ENCODE peak calls at places on chromosomes 16 and 17, in ten cellular contexts. Z is sigmoid colon, E is transverse colon, A is H1, I is stomach, W is GM12878, V is HepG2, M is esophagus muscularis mucosa, Y is SK-N-SH, J is K562. O is an unnamed sample.

GRCh38 chr16:2267913-2268666 is at the start of gene RNPS1:
- DNase-seq in A (peak; percentile 77), E (peak; percentile 97), M (peak; percentile 99), I (peak; percentile 98), W (peak; percentile 80), Z (peak; percentile 98), V (peak; percentile 88), Y (peak; percentile 100), J (peak; percentile 96), O (peak; percentile 96)

GRCh38 chr17:80772906-80773242 is 218.8 kb upstream of the CHMP6 start:
- DNase-seq in J (no peak), W (no peak), Y (no peak), Z (no peak), V (no peak), E (no peak), M (no peak), I (no peak), A (no peak), O (peak; percentile 48)

GRCh38 chr16:80263181-80263823 is 277.5 kb upstream of the DYNLRB2 start:
- DNase-seq in W (no peak), V (no peak), Y (peak; percentile 12), A (no peak), Z (no peak), J (no peak), E (no peak), I (no peak), M (no peak), O (no peak)

GRCh38 chr16:19746561-19746960 is 28.5 kb downstream of the IQCK start:
- DNase-seq in Z (no peak), Y (peak; percentile 14), A (no peak), W (no peak), E (no peak), M (no peak), I (no peak), J (no peak), V (no peak), O (no peak)

GRCh38 chr17:18946536-18946935 is 5.4 kb upstream of the SLC5A10 start:
- DNase-seq in I (no peak), W (no peak), E (no peak), A (no peak), Z (no peak), Y (no peak), J (no peak), M (no peak), V (no peak), O (no peak)

GRCh38 chr17:29363716-29364115 is 26.4 kb upstream of the TAOK1 start:
- DNase-seq in I (no peak), J (no peak), Y (no peak), V (no peak), A (no peak), E (no peak), W (no peak), M (no peak), Z (no peak), O (no peak)

GRCh38 chr17:75565066-75565465 is 22.5 kb upstream of the MYO15B start:
- DNase-seq in M (no peak), E (no peak), Z (no peak), I (no peak), V (no peak), W (no peak), A (no peak), J (no peak), Y (no peak), O (no peak)

GRCh38 chr16:4032768-4033167 is 83.5 kb downstream of the ADCY9 start:
- DNase-seq in Y (no peak), Z (no peak), M (no peak), V (no peak), A (no peak), I (peak; percentile 72), W (no peak), E (peak; percentile 73), J (no peak), O (no peak)

GRCh38 chr17:37483311-37484039 is 6.2 kb upstream of the DUSP14 start:
- DNase-seq in Z (peak; percentile 70), W (no peak), I (no peak), A (no peak), J (no peak), M (no peak), V (no peak), Y (peak; percentile 42), E (peak; percentile 19), O (no peak)

GRCh38 chr16:4744758-4745569 is 10.6 kb downstream of the DNAAF8 start:
- DNase-seq in V (no peak), Z (no peak), W (no peak), J (peak; percentile 73), M (no peak), A (no peak), I (no peak), E (no peak), Y (peak; percentile 41), O (no peak)

GRCh38 chr17:32907583-32907982 is 20.4 kb upstream of the TMEM98 start:
- DNase-seq in V (no peak), Z (no peak), Y (no peak), J (no peak), E (peak; percentile 27), I (no peak), M (no peak), A (no peak), W (no peak), O (no peak)

GRCh38 chr16:86772671-86773338 is 194.5 kb downstream of the FOXL1 start:
- DNase-seq in Y (no peak), W (no peak), Z (peak; percentile 49), J (no peak), I (no peak), A (no peak), M (no peak), V (no peak), E (no peak), O (peak; percentile 41)

GRCh38 chr17:4968166-4968915 is 724 bp upstream of the SPAG7 start:
- DNase-seq in W (no peak), J (peak; percentile 46), I (no peak), E (no peak), M (no peak), A (no peak), Y (peak; percentile 82), V (no peak), Z (no peak), O (no peak)

GRCh38 chr17:38617967-38618760 is 12.4 kb upstream of the SRCIN1 start:
- DNase-seq in I (no peak), M (no peak), V (peak; percentile 64), J (no peak), Y (no peak), W (no peak), A (no peak), E (no peak), Z (no peak), O (peak; percentile 13)

DNA sequence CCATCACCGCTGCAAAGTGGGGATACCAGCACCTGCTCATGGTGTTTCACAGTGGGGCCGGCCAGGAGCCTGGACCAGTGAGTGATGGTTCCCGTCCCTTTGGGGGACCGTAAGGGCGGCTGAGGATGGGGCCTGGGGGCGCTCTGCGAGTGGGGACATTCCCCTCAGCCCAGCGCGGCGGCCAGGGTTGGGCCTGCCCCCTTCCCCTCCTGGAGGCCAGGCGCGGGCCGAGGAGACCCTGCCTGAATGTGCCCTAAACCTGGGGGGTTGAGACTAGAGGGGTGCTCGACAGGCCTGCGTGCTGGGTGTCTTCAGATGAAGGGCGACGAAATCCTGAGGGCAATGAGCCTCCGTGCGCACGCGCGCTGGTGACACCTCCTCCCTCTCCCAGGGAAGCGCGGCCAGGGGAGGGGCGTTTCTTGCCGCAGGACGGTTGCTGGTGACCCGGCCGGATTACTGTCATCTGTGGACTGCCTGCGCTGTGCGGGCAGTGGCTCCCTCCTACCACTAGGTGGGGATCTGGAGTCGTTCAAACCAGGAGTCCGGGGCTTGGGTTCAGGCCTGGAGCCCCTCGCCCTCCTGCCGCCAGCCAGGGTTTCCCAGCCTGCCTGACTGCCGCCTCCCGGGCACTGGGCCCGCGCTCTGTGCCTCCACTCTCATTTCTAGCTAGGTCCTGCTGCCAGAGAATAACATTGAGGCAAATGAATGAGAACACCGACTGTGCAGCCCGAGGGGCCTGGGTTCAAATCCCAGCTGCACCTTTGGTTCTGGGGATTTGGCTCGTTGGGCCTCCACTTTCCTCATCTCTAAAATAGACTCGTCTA is 17.1 kb downstream of the TBX2 start:
- DNase-seq in M (peak; percentile 96), V (peak; percentile 91), E (peak; percentile 77), I (peak; percentile 74), Y (peak; percentile 99), Z (peak; percentile 91), A (peak; percentile 85), J (peak; percentile 93), W (no peak), O (peak; percentile 92)
- H3K4me3 ChIP-seq in M (peak overlapping the region; percentile 38), V (peak overlapping the region; percentile 59), E (no peak overlapping the region), I (peak overlapping the region; percentile 19), Y (no peak overlapping the region), Z (peak overlapping the region; percentile 9), A (peak overlapping the region; percentile 24), J (no peak overlapping the region), W (no peak overlapping the region), O (peak overlapping the region; percentile 3)

DNA sequence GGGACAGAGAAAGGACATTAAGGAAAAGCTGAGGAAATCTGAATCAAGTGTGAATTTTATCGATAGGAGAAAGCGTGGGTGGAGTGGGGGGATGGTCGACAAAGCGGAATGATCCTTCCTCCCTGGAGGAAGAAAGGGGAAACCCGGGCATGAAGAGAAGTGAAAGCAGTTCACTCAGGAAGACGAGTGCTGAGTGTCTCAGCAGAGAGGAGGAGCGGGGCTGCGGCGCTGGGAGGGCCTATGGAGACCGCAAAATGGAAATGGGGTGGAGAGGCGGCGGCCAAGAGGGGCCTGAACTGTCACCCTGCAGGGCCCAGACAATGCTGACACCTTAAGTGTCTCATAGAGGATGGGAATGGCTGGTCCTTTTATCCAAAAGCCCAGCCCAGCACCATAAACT is 8.7 kb downstream of the ZDHHC7 start:
- DNase-seq in J (no peak), Z (no peak), Y (no peak), I (no peak), A (no peak), E (peak; percentile 49), W (no peak), V (no peak), M (no peak), O (no peak)
- TF ChIP-seq EP300 in J (no peak), Z (no peak), Y (no peak), I (no peak), A (no peak), E (no peak), W (no peak), V (no peak), M (no peak), O (no peak)

DNA sequence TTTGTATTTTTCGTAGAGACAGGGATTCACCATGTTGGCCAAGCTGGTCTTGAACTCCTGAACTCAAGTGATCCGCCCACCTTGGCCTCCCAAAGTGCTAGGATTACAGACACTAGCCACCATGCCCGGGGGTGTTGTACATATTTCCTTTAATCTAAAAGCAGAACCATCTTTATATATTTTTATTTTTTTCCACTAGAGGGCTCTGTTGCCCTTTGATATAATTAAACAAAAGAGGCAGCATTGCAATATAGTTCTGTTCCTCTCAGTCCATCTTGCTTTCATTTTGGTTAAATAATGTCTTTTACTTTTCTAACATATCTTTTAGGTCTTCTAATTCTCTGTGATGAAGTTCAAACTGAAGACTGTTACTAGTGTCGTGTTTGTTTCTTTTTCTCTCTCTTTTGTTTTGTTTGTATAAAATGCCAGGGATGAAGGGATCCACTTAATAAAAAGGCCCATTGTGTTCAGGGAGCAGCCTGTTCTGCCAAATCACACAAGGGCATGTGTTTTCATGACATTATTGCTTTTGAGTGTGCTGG is 23.4 kb downstream of the WWOX start:
- DNase-seq in M (no peak), E (no peak), I (no peak), W (no peak), Y (peak; percentile 56), Z (no peak), V (peak; percentile 75), J (peak; percentile 26), A (no peak), O (no peak)
- TF ChIP-seq POLR2AphosphoS5 in M (no peak), E (no peak), I (no peak), W (no peak), Y (no peak), Z (no peak), V (no peak), J (no peak), A (no peak), O (no peak)

GRCh38 chr16:74775255-74775654 is 635 bp upstream of the FA2H start:
- DNase-seq in Y (no peak), I (no peak), Z (no peak), W (no peak), V (no peak), E (no peak), M (no peak), J (no peak), A (no peak), O (no peak)
- H3K4me3 ChIP-seq in Y (peak overlapping the region; percentile 46), I (peak overlapping the region; percentile 68), Z (peak overlapping the region; percentile 46), W (peak overlapping the region; percentile 71), V (peak overlapping the region; percentile 77), E (peak overlapping the region; percentile 58), M (peak overlapping the region; percentile 54), J (no peak overlapping the region), A (peak overlapping the region; percentile 51), O (peak overlapping the region; percentile 54)

O was measured in suprapubic skin.